ENCODE peak calls at places on chromosome 16, in four cellular contexts. One of them, this sample, is unnamed.
A peak's percentile ranks its signal among the peaks of the same experiment; 100 is the strongest.

GRCh38 chr16:27455700-27456099 is 53.7 kb downstream of the IL21R start:
- DNase-seq in HCT116: no peak
- DNase-seq in K562: no peak
- DNase-seq in HepG2: no peak
- DNase-seq in this sample: no peak

GRCh38 chr16:88965411-88965810 is 11.6 kb downstream of the CBFA2T3 start:
- DNase-seq in K562: no peak
- DNase-seq in HCT116: no peak
- DNase-seq in HepG2: no peak
- DNase-seq in this sample: no peak

GRCh38 chr16:17939723-17940122 is 396.8 kb downstream of the NPIPA8 start:
- DNase-seq in HepG2: no peak
- DNase-seq in K562: no peak
- DNase-seq in HCT116: no peak
- DNase-seq in this sample: no peak

GRCh38 chr16:16014329-16015224 is 65.2 kb downstream of the ABCC1 start:
- DNase-seq in HepG2: peak; percentile 93
- DNase-seq in HCT116: no peak
- DNase-seq in K562: no peak
- DNase-seq in this sample: no peak

GRCh38 chr16:3147046-3147756 is 12.4 kb downstream of the ZNF213 start:
- DNase-seq in K562: no peak
- DNase-seq in HCT116: no peak
- DNase-seq in HepG2: no peak
- DNase-seq in this sample: no peak

GRCh38 chr16:11255737-11256656 is at the start of gene SOCS1:
- DNase-seq in K562: peak; percentile 94
- DNase-seq in HCT116: peak; percentile 47
- DNase-seq in HepG2: peak; percentile 78
- DNase-seq in this sample: peak; percentile 95

GRCh38 chr16:11009027-11009755 is 64.8 kb downstream of the CLEC16A start:
- DNase-seq in HepG2: no peak
- DNase-seq in HCT116: no peak
- DNase-seq in K562: no peak
- DNase-seq in this sample: no peak

GRCh38 chr16:3106205-3106928 is 6.0 kb upstream of the ZNF205 start:
- DNase-seq in HepG2: peak; percentile 77
- DNase-seq in K562: peak; percentile 98
- DNase-seq in HCT116: peak; percentile 84
- DNase-seq in this sample: no peak

GRCh38 chr16:383326-384020 is 1.7 kb upstream of the PGAP6 start:
- DNase-seq in K562: no peak
- DNase-seq in HCT116: peak; percentile 59
- DNase-seq in HepG2: no peak
- DNase-seq in this sample: peak; percentile 83

GRCh38 chr16:86044881-86045600 is 146.1 kb downstream of the IRF8 start:
- DNase-seq in HCT116: no peak
- DNase-seq in HepG2: no peak
- DNase-seq in K562: peak; percentile 26
- DNase-seq in this sample: no peak

GRCh38 chr16:11183951-11184350 is 72.1 kb downstream of the SOCS1 start:
- DNase-seq in HCT116: no peak
- DNase-seq in HepG2: no peak
- DNase-seq in K562: no peak
- DNase-seq in this sample: no peak

GRCh38 chr16:26772503-26772902 is 294.2 kb upstream of the C16orf82 start:
- DNase-seq in HepG2: no peak
- DNase-seq in HCT116: no peak
- DNase-seq in K562: no peak
- DNase-seq in this sample: no peak

GRCh38 chr16:73023752-73024570 is 24.0 kb downstream of the ZFHX3 start:
- DNase-seq in K562: no peak
- DNase-seq in HepG2: peak; percentile 77
- DNase-seq in HCT116: no peak
- DNase-seq in this sample: no peak

GRCh38 chr16:15482068-15482747 is 47.8 kb downstream of the BMERB1 start:
- DNase-seq in HCT116: peak; percentile 99
- DNase-seq in HepG2: peak; percentile 99
- DNase-seq in K562: peak; percentile 49
- DNase-seq in this sample: no peak

GRCh38 chr16:27303256-27304100 is 10.3 kb upstream of the IL4R start:
- DNase-seq in HepG2: no peak
- DNase-seq in K562: no peak
- DNase-seq in HCT116: no peak
- DNase-seq in this sample: no peak

GRCh38 chr16:31354394-31355291 is at the start of gene ITGAX:
- DNase-seq in HCT116: no peak
- DNase-seq in K562: peak; percentile 78
- DNase-seq in HepG2: no peak
- DNase-seq in this sample: no peak

GRCh38 chr16:49928176-49928892 is 72.4 kb upstream of the ZNF423 start:
- DNase-seq in HepG2: no peak
- DNase-seq in K562: no peak
- DNase-seq in HCT116: no peak
- DNase-seq in this sample: no peak

GRCh38 chr16:51577621-51578303 is 426.7 kb upstream of the SALL1 start:
- DNase-seq in HepG2: no peak
- DNase-seq in HCT116: no peak
- DNase-seq in K562: no peak
- DNase-seq in this sample: peak; percentile 23

GRCh38 chr16:67967956-67968439 is 439 bp downstream of the SLC12A4 start:
- DNase-seq in HepG2: no peak
- DNase-seq in HCT116: no peak
- DNase-seq in K562: peak; percentile 84
- DNase-seq in this sample: no peak

GRCh38 chr16:5461574-5461973 is 364.0 kb upstream of the EEF2KMT start:
- DNase-seq in HepG2: no peak
- DNase-seq in K562: no peak
- DNase-seq in HCT116: no peak
- DNase-seq in this sample: no peak

GRCh38 chr16:3170440-3171180 is 17.4 kb upstream of the OR1F1 start:
- DNase-seq in K562: no peak
- DNase-seq in HCT116: no peak
- DNase-seq in HepG2: no peak
- DNase-seq in this sample: peak; percentile 77

GRCh38 chr16:21158208-21159110 is at the start of gene LDAF1:
- DNase-seq in HepG2: peak; percentile 33
- DNase-seq in K562: peak; percentile 91
- DNase-seq in HCT116: peak; percentile 41
- DNase-seq in this sample: no peak

GRCh38 chr16:48272837-48273421 is 25.6 kb upstream of the ABCC11 start:
- DNase-seq in HCT116: no peak
- DNase-seq in HepG2: no peak
- DNase-seq in K562: no peak
- DNase-seq in this sample: no peak

GRCh38 chr16:72961863-72962262 is 86.1 kb downstream of the ZFHX3 start:
- DNase-seq in HCT116: no peak
- DNase-seq in K562: no peak
- DNase-seq in HepG2: no peak
- DNase-seq in this sample: no peak

GRCh38 chr16:76985362-76985761 is 205.6 kb upstream of the MON1B start:
- DNase-seq in HepG2: no peak
- DNase-seq in HCT116: no peak
- DNase-seq in K562: no peak
- DNase-seq in this sample: no peak

GRCh38 chr16:72508196-72508595 is 336.2 kb upstream of the PMFBP1 start:
- DNase-seq in K562: no peak
- DNase-seq in HepG2: no peak
- DNase-seq in HCT116: no peak
- DNase-seq in this sample: no peak

GRCh38 chr16:28910046-28911031 is 14.7 kb downstream of the RABEP2 start:
- DNase-seq in HepG2: no peak
- DNase-seq in HCT116: peak; percentile 44
- DNase-seq in K562: peak; percentile 16
- DNase-seq in this sample: no peak

GRCh38 chr16:89378947-89379771 is 111.2 kb downstream of the ANKRD11 start:
- DNase-seq in HepG2: no peak
- DNase-seq in K562: no peak
- DNase-seq in HCT116: no peak
- DNase-seq in this sample: no peak

GRCh38 chr16:78696797-78697196 is 597.3 kb downstream of the WWOX start:
- DNase-seq in HepG2: no peak
- DNase-seq in K562: no peak
- DNase-seq in HCT116: no peak
- DNase-seq in this sample: no peak

GRCh38 chr16:58651965-58652348 is 22.3 kb upstream of the CNOT1 start:
- DNase-seq in HepG2: no peak
- DNase-seq in HCT116: no peak
- DNase-seq in K562: no peak
- DNase-seq in this sample: no peak

GRCh38 chr16:21599994-21600773 is 807 bp downstream of the METTL9 start:
- DNase-seq in HCT116: no peak
- DNase-seq in K562: peak; percentile 24
- DNase-seq in HepG2: peak; percentile 63
- DNase-seq in this sample: no peak

GRCh38 chr16:80899804-80900592 is 95.6 kb upstream of the CDYL2 start:
- DNase-seq in HepG2: peak; percentile 52
- DNase-seq in K562: no peak
- DNase-seq in HCT116: no peak
- DNase-seq in this sample: peak; percentile 23
- TF ChIP-seq FOSL1 in HepG2: no peak
- TF ChIP-seq FOSL1 in K562: no peak
- TF ChIP-seq FOSL1 in HCT116: no peak
- TF ChIP-seq FOSL1 in this sample: no peak

GRCh38 chr16:87832137-87832527 is 37.2 kb downstream of the SLC7A5 start:
- DNase-seq in K562: no peak
- DNase-seq in HCT116: no peak
- DNase-seq in HepG2: no peak
- DNase-seq in this sample: no peak
- TF ChIP-seq FOSL1 in K562: no peak
- TF ChIP-seq FOSL1 in HCT116: no peak
- TF ChIP-seq FOSL1 in HepG2: no peak
- TF ChIP-seq FOSL1 in this sample: no peak

GRCh38 chr16:23283571-23283970 is 18.5 kb upstream of the SCNN1B start:
- DNase-seq in HCT116: no peak
- DNase-seq in HepG2: no peak
- DNase-seq in K562: no peak
- DNase-seq in this sample: no peak
- TF ChIP-seq FOSL1 in HCT116: no peak
- TF ChIP-seq FOSL1 in HepG2: no peak
- TF ChIP-seq FOSL1 in K562: no peak
- TF ChIP-seq FOSL1 in this sample: no peak

GRCh38 chr16:84975066-84975465 is 36.3 kb downstream of the ZDHHC7 start:
- DNase-seq in HCT116: no peak
- DNase-seq in K562: no peak
- DNase-seq in HepG2: no peak
- DNase-seq in this sample: no peak

GRCh38 chr16:84979516-84979915 is 31.8 kb downstream of the ZDHHC7 start:
- DNase-seq in HCT116: no peak
- DNase-seq in K562: no peak
- DNase-seq in HepG2: no peak
- DNase-seq in this sample: no peak

GRCh38 chr16:84975522-84975921 is 35.8 kb downstream of the ZDHHC7 start:
- DNase-seq in HCT116: no peak
- DNase-seq in HepG2: no peak
- DNase-seq in K562: no peak
- DNase-seq in this sample: no peak

GRCh38 chr16:84973776-84974523 is 37.4 kb downstream of the ZDHHC7 start:
- DNase-seq in K562: no peak
- DNase-seq in HCT116: no peak
- DNase-seq in HepG2: no peak
- DNase-seq in this sample: no peak

DNA sequence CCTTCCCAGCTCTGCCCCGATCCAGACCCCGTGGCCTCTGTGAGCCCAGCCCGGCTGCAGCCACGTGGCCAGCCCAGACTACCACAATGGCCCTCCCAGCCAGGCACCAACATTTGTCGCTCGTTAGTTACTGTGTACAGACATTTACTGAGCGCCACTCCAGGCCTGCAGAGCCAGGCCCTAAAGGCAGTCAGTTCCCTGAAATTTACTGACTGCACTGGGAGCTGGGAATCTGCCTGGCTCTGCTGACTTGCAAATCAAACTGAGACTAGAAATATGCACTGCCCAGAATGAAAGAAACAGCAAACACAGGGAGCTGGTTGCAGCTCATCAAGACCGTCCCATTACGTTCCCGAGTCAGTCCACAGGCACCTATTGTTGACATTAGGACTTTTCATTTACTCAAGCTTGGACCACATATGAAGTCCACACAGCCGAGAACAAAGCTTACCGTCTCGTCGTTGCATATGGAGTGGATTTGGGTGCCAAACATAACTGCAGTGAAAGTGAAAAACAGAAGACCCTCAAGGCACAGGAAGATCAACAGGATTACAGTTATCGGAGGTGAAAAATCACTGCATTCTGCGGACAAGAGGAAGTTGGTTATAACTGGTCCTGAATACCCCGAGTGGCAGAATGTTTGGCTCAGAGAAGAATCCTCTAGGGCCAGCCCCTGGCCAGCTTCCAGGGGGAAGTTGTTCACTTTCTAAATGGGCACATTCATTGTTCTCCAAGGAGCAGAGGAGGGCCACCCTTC is 34.5 kb downstream of the ZDHHC7 start:
- DNase-seq in HepG2: peak; percentile 97
- DNase-seq in K562: no peak
- DNase-seq in HCT116: no peak
- DNase-seq in this sample: no peak
- TF ChIP-seq FOSL1 in HepG2: no peak
- TF ChIP-seq FOSL1 in K562: no peak
- TF ChIP-seq FOSL1 in HCT116: no peak
- TF ChIP-seq FOSL1 in this sample: no peak

DNA sequence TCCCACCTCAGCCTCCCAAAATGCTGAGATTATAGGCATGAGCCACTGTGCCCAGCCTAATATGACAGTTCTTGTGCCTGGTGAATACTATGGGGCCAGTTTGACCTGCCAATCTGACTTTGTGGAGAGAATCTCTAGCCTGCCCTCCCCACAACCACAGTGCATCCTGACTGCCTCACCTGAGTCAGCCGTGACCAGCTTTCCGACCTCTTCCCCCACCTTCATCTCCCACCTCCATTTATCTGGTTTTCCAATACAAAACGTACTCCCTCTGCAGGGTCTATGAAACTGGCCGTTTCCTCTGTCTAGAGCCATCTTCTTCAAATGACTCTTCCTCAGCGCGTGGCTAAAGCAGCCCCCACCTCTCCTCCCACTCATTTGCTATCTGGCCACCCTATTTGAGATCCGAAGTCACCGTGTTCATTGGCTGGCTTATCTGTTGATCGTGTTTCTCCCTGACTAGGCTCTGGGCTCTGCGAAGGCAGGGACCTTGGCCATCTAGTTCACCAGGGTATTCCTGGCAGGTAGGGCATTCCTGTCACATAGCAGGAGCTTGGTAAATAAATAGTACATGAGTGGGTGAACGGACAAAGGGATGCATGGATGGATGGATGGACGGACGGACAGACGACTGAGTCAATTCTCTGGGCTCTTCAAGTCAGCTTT is 22.3 kb upstream of the PLLP start:
- DNase-seq in HepG2: no peak
- DNase-seq in K562: peak; percentile 15
- DNase-seq in HCT116: no peak
- DNase-seq in this sample: no peak
- TF ChIP-seq FOSL1 in HepG2: no peak
- TF ChIP-seq FOSL1 in K562: no peak
- TF ChIP-seq FOSL1 in HCT116: no peak
- TF ChIP-seq FOSL1 in this sample: no peak